ENCODE peak calls at places on chromosomes 5 and 9, in six cellular contexts. I is fibroblast of the conjunctiva, Z is NCI-H2081 treated with DMSO at 0.1 percent for 48 hours, M is NCI-H1105 treated with DMSO at 0.1 percent for 48 hours, U is T-helper 1 cell, F is RPMI7951. D is an unnamed sample.

GRCh38 chr5:123696948-123697347 is 185.0 kb downstream of the CSNK1G3 start:
- DNase-seq in M (no peak), U (no peak), Z (no peak), I (no peak), F (peak; percentile 61), D (no peak)

GRCh38 chr5:173050791-173051190 is 5.4 kb upstream of the CREBRF start:
- DNase-seq in U (no peak), M (no peak), Z (no peak), F (no peak), I (no peak), D (no peak)

GRCh38 chr5:58116346-58116745 is 343.5 kb downstream of the PLK2 start:
- DNase-seq in Z (no peak), I (no peak), F (no peak), M (no peak), U (no peak), D (no peak)

GRCh38 chr5:173309731-173310130 is 18.5 kb downstream of the STC2 start:
- DNase-seq in U (no peak), M (no peak), F (no peak), I (no peak), Z (no peak), D (no peak)

GRCh38 chr5:56414056-56414455 is 180.9 kb upstream of the ANKRD55 start:
- DNase-seq in I (no peak), F (no peak), Z (no peak), U (no peak), M (no peak), D (no peak)

GRCh38 chr5:135591277-135591676 is 12.5 kb upstream of the CXCL14 start:
- DNase-seq in F (no peak), U (no peak), I (no peak), Z (no peak), M (no peak), D (no peak)

GRCh38 chr5:113181853-113182490 is 205.4 kb downstream of the DCP2 start:
- DNase-seq in U (no peak), I (no peak), Z (no peak), F (no peak), M (no peak), D (no peak)

GRCh38 chr9:18798106-18798505 is 234.9 kb downstream of the SAXO1 start:
- DNase-seq in M (no peak), U (no peak), I (no peak), F (no peak), Z (no peak), D (no peak)

GRCh38 chr9:81823672-81824554 is 104.3 kb upstream of the SPATA31D4 start:
- DNase-seq in Z (no peak), M (no peak), I (no peak), F (no peak), U (no peak), D (no peak)

GRCh38 chr9:101516655-101517054 is 17.0 kb upstream of the RNF20 start:
- DNase-seq in Z (no peak), U (no peak), M (no peak), F (no peak), I (no peak), D (no peak)

GRCh38 chr5:169964247-169964646 is 16.0 kb downstream of the INSYN2B start:
- DNase-seq in M (no peak), Z (no peak), U (no peak), F (no peak), I (no peak), D (no peak)